ENCODE peak calls at places on chromosome 17, in five cellular contexts. E is HCT116, G is H1, V is K562, R is SK-N-SH. B is an unnamed sample.

GRCh38 chr17:62892870-62893338 is 73.1 kb upstream of the TANC2 start:
- DNase-seq in E (no peak), V (no peak), G (no peak), R (no peak), B (peak; percentile 76)

GRCh38 chr17:40490289-40490853 is 11.1 kb downstream of the TNS4 start:
- DNase-seq in E (no peak), V (no peak), R (peak; percentile 89), G (no peak), B (no peak)

GRCh38 chr17:28449861-28450260 is 23.6 kb upstream of the SLC13A2 start:
- DNase-seq in V (no peak), G (no peak), R (no peak), E (no peak), B (no peak)

GRCh38 chr17:73231363-73231762 is 30.3 kb downstream of the CPSF4L start:
- DNase-seq in E (no peak), G (no peak), R (peak; percentile 54), V (no peak), B (peak; percentile 43)

GRCh38 chr17:8465381-8466158 is 29.9 kb downstream of the NDEL1 start:
- DNase-seq in V (no peak), E (no peak), G (no peak), R (no peak), B (no peak)

GRCh38 chr17:77428901-77429734 is 288.3 kb downstream of the SEC14L1 start:
- DNase-seq in G (no peak), R (peak; percentile 51), V (no peak), E (no peak), B (no peak)

GRCh38 chr17:69558796-69559195 is 144.3 kb downstream of the MAP2K6 start:
- DNase-seq in V (no peak), G (no peak), R (no peak), E (no peak), B (peak; percentile 67)

GRCh38 chr17:67546578-67547527 is 169.8 kb downstream of the PITPNC1 start:
- DNase-seq in R (no peak), G (no peak), E (no peak), V (no peak), B (no peak)

GRCh38 chr17:48609754-48610281 is 999 bp downstream of the HOXB7 start:
- DNase-seq in G (no peak), R (no peak), E (no peak), V (peak; percentile 43), B (no peak)

GRCh38 chr17:36498155-36498554 is 11.7 kb downstream of the ZNHIT3 start:
- DNase-seq in E (no peak), G (no peak), V (no peak), R (peak; percentile 64), B (no peak)

GRCh38 chr17:45222273-45222993 is 748 bp downstream of the FMNL1 start:
- DNase-seq in G (no peak), V (peak; percentile 79), R (peak; percentile 65), E (no peak), B (peak; percentile 3)

GRCh38 chr17:69997332-69997731 is 77.7 kb upstream of the KCNJ16 start:
- DNase-seq in R (no peak), V (no peak), G (no peak), E (no peak), B (no peak)

GRCh38 chr17:33595783-33596182 is 302.7 kb upstream of the ASIC2 start:
- DNase-seq in E (no peak), R (no peak), G (no peak), V (no peak), B (no peak)

GRCh38 chr17:73748521-73748920 is 104.3 kb upstream of the SDK2 start:
- DNase-seq in V (no peak), E (no peak), G (no peak), R (no peak), B (no peak)

GRCh38 chr17:57305918-57306317 is 49.6 kb downstream of the MSI2 start:
- DNase-seq in E (no peak), G (no peak), V (no peak), R (no peak), B (no peak)

GRCh38 chr17:66276328-66276937 is 26.0 kb upstream of the PRKCA start:
- DNase-seq in G (no peak), V (no peak), R (no peak), E (no peak), B (no peak)

GRCh38 chr17:37276475-37276874 is 99.3 kb upstream of the C17orf78 start:
- DNase-seq in E (no peak), V (no peak), R (no peak), G (no peak), B (no peak)

GRCh38 chr17:59038734-59039133 is 67.9 kb downstream of the TRIM37 start:
- DNase-seq in R (no peak), E (no peak), G (no peak), V (no peak), B (no peak)

GRCh38 chr17:2170023-2170422 is 115.1 kb downstream of the HIC1 start:
- DNase-seq in V (no peak), G (no peak), E (no peak), R (no peak), B (peak; percentile 57)

GRCh38 chr17:13728751-13729150 is 127.0 kb upstream of the HS3ST3A1 start:
- DNase-seq in G (no peak), V (no peak), E (no peak), R (no peak), B (no peak)

GRCh38 chr17:38441429-38442061 is 13.3 kb downstream of the ARHGAP23 start:
- DNase-seq in G (no peak), R (no peak), V (no peak), E (no peak), B (no peak)

GRCh38 chr17:77373298-77374169 is 232.8 kb downstream of the SEC14L1 start:
- DNase-seq in E (no peak), R (peak; percentile 65), G (no peak), V (no peak), B (no peak)

GRCh38 chr17:74608511-74608910 is 15.0 kb downstream of the CD300E start:
- DNase-seq in R (no peak), G (no peak), E (no peak), V (no peak), B (no peak)

GRCh38 chr17:62725791-62726249 is 82.3 kb downstream of the MARCHF10 start:
- DNase-seq in V (no peak), G (no peak), R (no peak), E (no peak), B (peak; percentile 71)

GRCh38 chr17:17015221-17015620 is 27.0 kb upstream of the MPRIP start:
- DNase-seq in E (no peak), R (no peak), V (no peak), G (no peak), B (no peak)

GRCh38 chr17:37478187-37478586 is 11.5 kb upstream of the DUSP14 start:
- DNase-seq in R (no peak), E (no peak), G (no peak), V (no peak), B (no peak)

GRCh38 chr17:50129946-50130777 is at the start of gene SAMD14:
- DNase-seq in R (peak; percentile 96), E (no peak), G (no peak), V (peak; percentile 82), B (no peak)

GRCh38 chr17:19368119-19368660 is 5.7 kb upstream of the B9D1 start:
- DNase-seq in R (no peak), V (no peak), E (no peak), G (no peak), B (no peak)

GRCh38 chr17:19370493-19370960 is 7.8 kb upstream of the MAPK7 start:
- DNase-seq in R (no peak), G (no peak), V (no peak), E (no peak), B (no peak)

GRCh38 chr17:19371259-19372003 is 6.9 kb upstream of the MAPK7 start:
- DNase-seq in G (no peak), R (no peak), V (no peak), E (no peak), B (no peak)

GRCh38 chr17:19369107-19369778 is 6.7 kb upstream of the B9D1 start:
- DNase-seq in V (no peak), E (no peak), R (no peak), G (no peak), B (no peak)

DNA sequence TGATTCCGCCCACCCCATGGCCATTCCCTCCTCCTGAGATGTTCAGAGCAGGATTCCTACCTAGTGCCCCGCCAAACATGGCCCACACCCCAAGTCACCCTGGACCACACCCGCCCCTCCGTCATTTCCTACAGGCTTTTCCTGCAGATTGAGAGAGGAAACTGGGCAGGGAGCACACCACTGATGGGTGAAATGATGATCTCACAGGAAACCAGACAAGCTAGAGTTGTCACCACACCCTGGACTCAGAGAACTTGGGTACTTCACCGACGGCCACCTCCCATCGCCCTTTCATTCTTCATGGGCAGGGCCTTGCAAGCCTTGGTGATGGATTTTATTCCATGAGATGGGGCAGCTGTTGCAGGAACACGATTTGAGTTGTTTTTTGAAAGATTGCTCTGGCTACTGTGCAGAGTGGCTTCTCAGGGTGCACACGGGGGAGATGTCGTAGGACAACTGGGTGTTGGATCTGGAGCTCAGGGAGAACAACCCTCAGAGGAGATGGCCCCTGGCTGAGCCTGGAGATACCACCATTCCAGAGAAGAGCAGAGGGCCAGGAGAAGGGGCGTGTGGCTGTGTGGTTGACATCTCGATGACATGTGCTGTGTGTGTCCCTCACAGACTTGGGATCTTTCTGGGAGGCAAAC is 7.4 kb upstream of the B9D1 start:
- DNase-seq in E (no peak), G (no peak), R (no peak), V (no peak), B (no peak)
- TF ChIP-seq JUND in E (no peak), G (no peak), R (no peak), V (no peak), B (no peak)

DNA sequence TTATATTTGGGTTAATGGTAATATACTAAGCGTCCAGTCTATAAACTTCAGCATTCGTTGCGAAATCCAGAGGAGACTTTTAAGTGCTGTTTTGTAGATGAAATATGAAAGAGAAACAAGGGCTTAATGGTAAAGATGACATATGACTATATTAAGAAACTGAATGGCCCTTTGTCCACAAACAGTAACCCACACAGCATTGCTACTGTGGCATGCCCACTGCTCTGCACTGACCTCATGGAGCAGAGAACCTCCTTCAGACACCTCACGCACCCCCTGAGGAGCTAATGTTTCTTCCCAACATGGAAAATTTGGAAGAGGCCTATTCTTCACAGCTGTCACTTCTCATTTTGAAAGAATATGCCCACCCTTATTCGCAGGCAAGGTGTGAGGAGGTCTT is 26.7 kb downstream of the ASPA start:
- DNase-seq in E (no peak), R (no peak), G (no peak), V (no peak), B (no peak)
- TF ChIP-seq JUND in E (no peak), R (no peak), G (no peak), V (no peak), B (no peak)

GRCh38 chr17:11624968-11625367 is 26.7 kb downstream of the DNAH9 start:
- DNase-seq in R (no peak), E (no peak), G (no peak), V (no peak), B (no peak)
- TF ChIP-seq JUND in R (no peak), E (no peak), G (no peak), V (no peak), B (no peak)

GRCh38 chr17:71635187-71635586 is 485.6 kb upstream of the SOX9 start:
- DNase-seq in G (no peak), V (no peak), E (no peak), R (no peak), B (no peak)

GRCh38 chr17:71631483-71631882 is 489.3 kb upstream of the SOX9 start:
- DNase-seq in E (peak; percentile 18), V (no peak), R (no peak), G (no peak), B (no peak)

GRCh38 chr17:71634376-71634775 is 486.4 kb upstream of the SOX9 start:
- DNase-seq in R (no peak), G (no peak), E (no peak), V (no peak), B (no peak)

GRCh38 chr17:71633391-71633849 is 487.4 kb upstream of the SOX9 start:
- DNase-seq in E (peak; percentile 59), R (no peak), G (no peak), V (no peak), B (no peak)

GRCh38 chr17:71632328-71632727 is 488.5 kb upstream of the SOX9 start:
- DNase-seq in V (no peak), G (no peak), R (no peak), E (peak; percentile 92), B (no peak)
- TF ChIP-seq JUND in V (no peak), G (no peak), R (peak; percentile 98), E (peak; percentile 91), B (no peak)

B was measured in T47D.